ENCODE peak calls at places on chromosomes 6 and 20, in ten cellular contexts. H is heart right ventricle; G is CD8-positive, alpha-beta memory T cell; X is colonic mucosa; F is pancreas; C is H1; U is OCI-LY7; W is psoas muscle; R is heart left ventricle; Y is spleen. P is an unnamed sample.

GRCh38 chr6:166497087-166497899 is 89.2 kb downstream of the RAMACL start:
- DNase-seq in H (no peak), G (no peak), X (no peak), F (no peak), C (no peak), U (no peak), W (no peak), R (no peak), Y (no peak), P (no peak)

GRCh38 chr6:127518710-127519468 is at the start of gene MTCL3:
- DNase-seq in H (peak; percentile 61), G (no peak), X (no peak), F (no peak), C (peak; percentile 43), U (no peak), W (no peak), R (peak; percentile 66), Y (no peak), P (peak; percentile 75)

GRCh38 chr6:167350731-167351655 is 26.1 kb downstream of the TTLL2 start:
- DNase-seq in H (peak; percentile 52), G (peak; percentile 86), X (peak; percentile 91), F (peak; percentile 90), C (peak; percentile 89), U (peak; percentile 36), W (peak; percentile 50), R (peak; percentile 41), Y (peak; percentile 90), P (peak; percentile 52)

GRCh38 chr6:52389626-52390360 is 27.8 kb downstream of the PAQR8 start:
- DNase-seq in H (no peak), G (peak; percentile 75), X (peak; percentile 86), F (peak; percentile 75), C (no peak), U (peak; percentile 24), W (peak; percentile 36), R (peak; percentile 36), Y (peak; percentile 86), P (no peak)

GRCh38 chr6:161637658-161638057 is 363.8 kb upstream of the AGPAT4 start:
- DNase-seq in H (no peak), G (no peak), X (no peak), F (no peak), C (no peak), U (no peak), W (no peak), R (no peak), Y (no peak), P (no peak)

GRCh38 chr20:41030536-41031242 is 2.1 kb downstream of the TOP1 start:
- DNase-seq in H (no peak), G (no peak), X (no peak), F (no peak), C (no peak), U (no peak), W (no peak), R (no peak), Y (no peak), P (no peak)

GRCh38 chr20:31606928-31607639 is 2.0 kb downstream of the ID1 start:
- DNase-seq in H (peak; percentile 50), G (no peak), X (no peak), F (no peak), C (no peak), U (no peak), W (peak; percentile 69), R (no peak), Y (no peak), P (peak; percentile 65)

GRCh38 chr20:63100926-63101699 is 94.3 kb upstream of the BHLHE23 start:
- DNase-seq in H (no peak), G (peak; percentile 50), X (no peak), F (peak; percentile 39), C (no peak), U (no peak), W (peak; percentile 5), R (no peak), Y (peak; percentile 52), P (no peak)

GRCh38 chr20:21104466-21104761 is 1.7 kb downstream of the LINC00237 start:
- DNase-seq in H (no peak), G (no peak), X (no peak), F (no peak), C (no peak), U (no peak), W (no peak), R (no peak), Y (no peak), P (no peak)

GRCh38 chr20:9359561-9360308 is 154.7 kb upstream of the LAMP5 start:
- DNase-seq in H (peak; percentile 62), G (no peak), X (peak; percentile 67), F (peak; percentile 59), C (no peak), U (peak; percentile 1), W (peak; percentile 26), R (peak; percentile 48), Y (no peak), P (peak; percentile 38)
- H3K4me3 ChIP-seq in H (no peak overlapping the region), G (no peak overlapping the region), X (no peak overlapping the region), F (no peak overlapping the region), C (no peak overlapping the region), U (no peak overlapping the region), W (peak overlapping the region; percentile 49), R (peak overlapping the region; percentile 11), Y (no peak overlapping the region), P (no peak overlapping the region)

GRCh38 chr6:46422619-46423018 is 68.6 kb downstream of the RCAN2 start:
- DNase-seq in H (no peak), G (no peak), X (no peak), F (no peak), C (no peak), U (no peak), W (no peak), R (no peak), Y (no peak), P (no peak)

GRCh38 chr6:46421939-46422338 is 69.3 kb downstream of the RCAN2 start:
- DNase-seq in H (no peak), G (no peak), X (no peak), F (no peak), C (no peak), U (no peak), W (no peak), R (no peak), Y (no peak), P (no peak)

GRCh38 chr6:46419576-46420002 is 71.7 kb downstream of the RCAN2 start:
- DNase-seq in H (peak; percentile 76), G (no peak), X (peak; percentile 72), F (no peak), C (no peak), U (peak; percentile 77), W (no peak), R (peak; percentile 65), Y (no peak), P (peak; percentile 57)

DNA sequence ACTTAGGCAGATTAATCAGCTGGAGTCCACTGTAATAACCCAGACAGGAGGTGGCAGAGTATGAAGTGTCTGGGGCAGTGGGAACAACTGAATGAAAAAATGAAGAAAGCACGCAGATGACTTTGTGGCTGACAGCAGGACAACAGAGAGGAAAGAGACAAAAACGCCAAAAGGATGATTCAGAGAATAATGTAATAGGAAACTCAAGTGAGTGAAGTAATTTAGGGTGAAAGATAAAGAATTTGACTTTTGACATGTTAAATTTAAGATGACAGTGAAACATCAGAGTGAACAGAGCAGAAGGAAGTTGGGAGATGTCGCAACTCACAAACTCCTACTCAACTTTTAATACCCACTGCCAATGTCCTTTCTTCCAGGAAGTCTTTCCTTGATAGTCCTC is 70.0 kb downstream of the RCAN2 start:
- DNase-seq in H (no peak), G (no peak), X (no peak), F (no peak), C (no peak), U (no peak), W (no peak), R (no peak), Y (no peak), P (no peak)
- H3K4me1 ChIP-seq in H (peaks cover 55% of the 10 kb centered on the region), G (no peaks in the 10 kb centered on the region), X (no peaks in the 10 kb centered on the region), F (no peaks in the 10 kb centered on the region), C (no peaks in the 10 kb centered on the region), U (no peaks in the 10 kb centered on the region), W (peaks cover 11% of the 10 kb centered on the region), R (peaks cover under 1% of the 10 kb centered on the region), Y (peaks cover 7% of the 10 kb centered on the region), P (no peaks in the 10 kb centered on the region)

GRCh38 chr20:55166063-55166462 is 690.7 kb downstream of the DOK5 start:
- DNase-seq in H (no peak), G (no peak), X (no peak), F (no peak), C (peak; percentile 47), U (no peak), W (no peak), R (no peak), Y (no peak), P (no peak)
- H3K27ac ChIP-seq in H (no peak overlapping the region), G (no peak overlapping the region), X (no peak overlapping the region), F (no peak overlapping the region), C (no peak overlapping the region), U (no peak overlapping the region), W (no peak overlapping the region), R (no peak overlapping the region), Y (no peak overlapping the region), P (no peak overlapping the region)

GRCh38 chr6:139290787-139291294 is 957 bp downstream of the TXLNB start:
- DNase-seq in H (peak; percentile 46), G (peak; percentile 60), X (no peak), F (no peak), C (no peak), U (peak; percentile 89), W (no peak), R (peak; percentile 42), Y (no peak), P (no peak)

GRCh38 chr6:139295906-139296305 is 4.1 kb upstream of the TXLNB start:
- DNase-seq in H (no peak), G (no peak), X (no peak), F (no peak), C (no peak), U (no peak), W (no peak), R (peak; percentile 27), Y (no peak), P (no peak)

GRCh38 chr6:139288496-139289040 is 3.2 kb downstream of the TXLNB start:
- DNase-seq in H (no peak), G (no peak), X (no peak), F (no peak), C (no peak), U (no peak), W (no peak), R (no peak), Y (no peak), P (no peak)

GRCh38 chr6:139289233-139289632 is 2.6 kb downstream of the TXLNB start:
- DNase-seq in H (no peak), G (no peak), X (no peak), F (no peak), C (no peak), U (no peak), W (no peak), R (no peak), Y (no peak), P (no peak)

DNA sequence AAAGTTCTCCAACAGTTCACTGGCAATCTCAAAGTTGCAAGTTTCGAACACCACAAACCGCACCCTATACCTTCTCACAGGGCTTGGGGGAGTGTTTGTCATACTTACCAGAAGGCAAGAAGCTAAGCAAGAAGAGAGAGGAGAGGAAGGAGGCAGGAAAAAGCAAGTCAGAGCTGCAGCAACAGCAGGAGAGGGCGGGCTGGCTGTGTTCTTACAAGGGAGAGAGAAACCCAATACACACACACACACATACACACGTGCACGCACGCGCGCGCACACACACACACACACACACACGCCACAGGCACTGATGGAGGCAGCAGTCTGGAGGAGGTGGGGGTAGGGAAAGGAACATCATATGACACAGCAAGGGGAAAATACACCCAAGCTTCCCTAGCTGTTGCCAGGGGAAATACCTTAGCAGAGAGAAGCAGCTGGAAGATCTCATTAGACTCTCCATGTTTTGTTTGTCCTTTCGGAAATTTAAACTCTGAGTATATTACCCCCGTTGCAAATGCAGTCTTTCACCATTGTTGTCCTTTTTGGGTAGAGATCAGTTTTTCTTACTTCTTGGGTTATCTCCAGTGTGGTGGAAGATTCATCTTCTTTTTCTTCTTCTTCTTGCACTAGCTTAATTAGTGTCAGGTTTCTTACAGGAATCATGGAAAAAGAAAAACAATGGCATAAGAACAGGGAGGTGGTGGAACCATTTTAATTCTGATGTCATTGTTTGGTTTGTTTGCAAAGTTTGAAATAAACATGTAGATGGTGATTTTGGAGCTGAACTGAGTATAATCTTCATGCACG is at the start of gene TXLNB:
- DNase-seq in H (peak; percentile 82), G (peak; percentile 90), X (peak; percentile 65), F (no peak), C (no peak), U (peak; percentile 76), W (peak; percentile 78), R (peak; percentile 80), Y (peak; percentile 94), P (peak; percentile 59)
- H3K4me3 ChIP-seq in H (no peak within 1 kb of the TSS), G (peak within 1 kb of the TSS; percentile 42), X (no peak within 1 kb of the TSS), F (no peak within 1 kb of the TSS), C (no peak within 1 kb of the TSS), U (peak within 1 kb of the TSS; percentile 64), W (peak within 1 kb of the TSS; percentile 68), R (peak within 1 kb of the TSS; percentile 62), Y (no peak within 1 kb of the TSS), P (no peak within 1 kb of the TSS)

P was measured in SJSA1.